ENCODE peak calls at places on chromosomes 5 and 9, in four cellular contexts. C, I, W and M are unnamed samples.

GRCh38 chr5:111631328-111631727 is 119.0 kb upstream of the STARD4 start:
- DNase-seq in C (no peak), I (no peak), W (no peak), M (no peak)

GRCh38 chr9:35510745-35511428 is 21.0 kb downstream of the RUSC2 start:
- DNase-seq in C (no peak), I (peak; percentile 97), W (no peak), M (no peak)

GRCh38 chr5:87300176-87300575 is 32.5 kb downstream of the RASA1 start:
- DNase-seq in C (no peak), I (no peak), W (no peak), M (no peak)

GRCh38 chr5:77181173-77181572 is 29.3 kb upstream of the PDE8B start:
- DNase-seq in C (no peak), I (no peak), W (no peak), M (no peak)

GRCh38 chr5:37477426-37477825 is 98.3 kb downstream of the WDR70 start:
- DNase-seq in C (no peak), I (no peak), W (no peak), M (no peak)

GRCh38 chr5:134432677-134433359 is 21.1 kb upstream of the CDKN2AIPNL start:
- DNase-seq in C (no peak), I (peak; percentile 67), W (no peak), M (no peak)

GRCh38 chr9:98667241-98667640 is 41.5 kb downstream of the GABBR2 start:
- DNase-seq in C (no peak), I (no peak), W (no peak), M (no peak)

GRCh38 chr9:133603165-133603927 is 5.8 kb downstream of the FAM163B start:
- DNase-seq in C (peak; percentile 66), I (no peak), W (no peak), M (no peak)

GRCh38 chr9:100602302-100602930 is 24.5 kb downstream of the CAVIN4 start:
- DNase-seq in C (peak; percentile 59), I (peak; percentile 76), W (peak; percentile 58), M (peak; percentile 60)

GRCh38 chr9:106648799-106649198 is 214.2 kb upstream of the ZNF462 start:
- DNase-seq in C (no peak), I (no peak), W (peak; percentile 0), M (no peak)

GRCh38 chr5:150641006-150641570 is 628 bp downstream of the SYNPO start:
- DNase-seq in C (no peak), I (peak; percentile 95), W (no peak), M (no peak)

GRCh38 chr9:98374385-98375051 is 119.1 kb upstream of the TBC1D2 start:
- DNase-seq in C (no peak), I (peak; percentile 85), W (no peak), M (no peak)

GRCh38 chr5:176733586-176734262 is 76.6 kb upstream of the UNC5A start:
- DNase-seq in C (no peak), I (no peak), W (no peak), M (no peak)

GRCh38 chr9:82147798-82148440 is 159.3 kb downstream of the SPATA31D1 start:
- DNase-seq in C (no peak), I (peak; percentile 32), W (no peak), M (no peak)

GRCh38 chr5:164119806-164120440 is 614.5 kb downstream of the MAT2B start:
- DNase-seq in C (peak; percentile 29), I (no peak), W (peak; percentile 1), M (peak; percentile 46)